ENCODE peak calls at places on chromosomes 5 and 9, in nine cellular contexts. One of them, this sample, is unnamed.

GRCh38 chr9:130185494-130186005 is 13.3 kb downstream of the NCS1 start:
- DNase-seq in hepatocyte: no peak
- DNase-seq in GM23338: no peak
- DNase-seq in HCT116: no peak
- DNase-seq in neural progenitor cell: peak; percentile 71
- DNase-seq in GM23248: no peak
- DNase-seq in OCI-LY7: no peak
- DNase-seq in MM.1S: no peak
- DNase-seq in SK-N-SH: no peak
- DNase-seq in this sample: no peak

GRCh38 chr9:117722108-117722761 is 18.0 kb downstream of the TLR4 start:
- DNase-seq in hepatocyte: no peak
- DNase-seq in GM23338: peak; percentile 9
- DNase-seq in HCT116: no peak
- DNase-seq in neural progenitor cell: no peak
- DNase-seq in GM23248: no peak
- DNase-seq in OCI-LY7: no peak
- DNase-seq in MM.1S: peak; percentile 74
- DNase-seq in SK-N-SH: no peak
- DNase-seq in this sample: no peak

GRCh38 chr9:6628714-6629113 is 16.8 kb downstream of the GLDC start:
- DNase-seq in hepatocyte: peak; percentile 25
- DNase-seq in GM23338: no peak
- DNase-seq in HCT116: no peak
- DNase-seq in neural progenitor cell: no peak
- DNase-seq in GM23248: no peak
- DNase-seq in OCI-LY7: no peak
- DNase-seq in MM.1S: no peak
- DNase-seq in SK-N-SH: no peak
- DNase-seq in this sample: no peak

GRCh38 chr5:96067902-96068614 is 106.4 kb upstream of the ELL2 start:
- DNase-seq in hepatocyte: peak; percentile 72
- DNase-seq in GM23338: no peak
- DNase-seq in HCT116: peak; percentile 77
- DNase-seq in neural progenitor cell: no peak
- DNase-seq in GM23248: peak; percentile 89
- DNase-seq in OCI-LY7: no peak
- DNase-seq in MM.1S: no peak
- DNase-seq in SK-N-SH: no peak
- DNase-seq in this sample: peak; percentile 90

GRCh38 chr5:172872997-172873491 is 39.0 kb downstream of the ERGIC1 start:
- DNase-seq in hepatocyte: peak; percentile 45
- DNase-seq in GM23338: no peak
- DNase-seq in HCT116: no peak
- DNase-seq in neural progenitor cell: no peak
- DNase-seq in GM23248: peak; percentile 66
- DNase-seq in OCI-LY7: no peak
- DNase-seq in MM.1S: no peak
- DNase-seq in SK-N-SH: no peak
- DNase-seq in this sample: no peak

GRCh38 chr5:3392306-3392939 is 203.2 kb upstream of the IRX1 start:
- DNase-seq in hepatocyte: peak; percentile 58
- DNase-seq in GM23338: no peak
- DNase-seq in HCT116: no peak
- DNase-seq in neural progenitor cell: no peak
- DNase-seq in GM23248: no peak
- DNase-seq in OCI-LY7: no peak
- DNase-seq in MM.1S: no peak
- DNase-seq in SK-N-SH: peak; percentile 62
- DNase-seq in this sample: no peak

GRCh38 chr9:93307468-93308157 is 123.7 kb downstream of the WNK2 start:
- DNase-seq in hepatocyte: no peak
- DNase-seq in GM23338: no peak
- DNase-seq in HCT116: no peak
- DNase-seq in neural progenitor cell: no peak
- DNase-seq in GM23248: no peak
- DNase-seq in OCI-LY7: no peak
- DNase-seq in MM.1S: no peak
- DNase-seq in SK-N-SH: no peak
- DNase-seq in this sample: no peak

GRCh38 chr9:109014267-109015025 is 1.1 kb upstream of the CTNNAL1 start:
- DNase-seq in hepatocyte: peak; percentile 70
- DNase-seq in GM23338: peak; percentile 50
- DNase-seq in HCT116: no peak
- DNase-seq in neural progenitor cell: peak; percentile 25
- DNase-seq in GM23248: peak; percentile 73
- DNase-seq in OCI-LY7: no peak
- DNase-seq in MM.1S: no peak
- DNase-seq in SK-N-SH: no peak
- DNase-seq in this sample: no peak

GRCh38 chr9:93476924-93477323 is 23.5 kb upstream of the FAM120AOS start:
- DNase-seq in hepatocyte: no peak
- DNase-seq in GM23338: no peak
- DNase-seq in HCT116: no peak
- DNase-seq in neural progenitor cell: no peak
- DNase-seq in GM23248: no peak
- DNase-seq in OCI-LY7: no peak
- DNase-seq in MM.1S: no peak
- DNase-seq in SK-N-SH: no peak
- DNase-seq in this sample: no peak

GRCh38 chr5:958701-959571 is 49.7 kb upstream of the NKD2 start:
- DNase-seq in hepatocyte: no peak
- DNase-seq in GM23338: no peak
- DNase-seq in HCT116: peak; percentile 13
- DNase-seq in neural progenitor cell: no peak
- DNase-seq in GM23248: peak; percentile 73
- DNase-seq in OCI-LY7: no peak
- DNase-seq in MM.1S: no peak
- DNase-seq in SK-N-SH: peak; percentile 43
- DNase-seq in this sample: peak; percentile 87

DNA sequence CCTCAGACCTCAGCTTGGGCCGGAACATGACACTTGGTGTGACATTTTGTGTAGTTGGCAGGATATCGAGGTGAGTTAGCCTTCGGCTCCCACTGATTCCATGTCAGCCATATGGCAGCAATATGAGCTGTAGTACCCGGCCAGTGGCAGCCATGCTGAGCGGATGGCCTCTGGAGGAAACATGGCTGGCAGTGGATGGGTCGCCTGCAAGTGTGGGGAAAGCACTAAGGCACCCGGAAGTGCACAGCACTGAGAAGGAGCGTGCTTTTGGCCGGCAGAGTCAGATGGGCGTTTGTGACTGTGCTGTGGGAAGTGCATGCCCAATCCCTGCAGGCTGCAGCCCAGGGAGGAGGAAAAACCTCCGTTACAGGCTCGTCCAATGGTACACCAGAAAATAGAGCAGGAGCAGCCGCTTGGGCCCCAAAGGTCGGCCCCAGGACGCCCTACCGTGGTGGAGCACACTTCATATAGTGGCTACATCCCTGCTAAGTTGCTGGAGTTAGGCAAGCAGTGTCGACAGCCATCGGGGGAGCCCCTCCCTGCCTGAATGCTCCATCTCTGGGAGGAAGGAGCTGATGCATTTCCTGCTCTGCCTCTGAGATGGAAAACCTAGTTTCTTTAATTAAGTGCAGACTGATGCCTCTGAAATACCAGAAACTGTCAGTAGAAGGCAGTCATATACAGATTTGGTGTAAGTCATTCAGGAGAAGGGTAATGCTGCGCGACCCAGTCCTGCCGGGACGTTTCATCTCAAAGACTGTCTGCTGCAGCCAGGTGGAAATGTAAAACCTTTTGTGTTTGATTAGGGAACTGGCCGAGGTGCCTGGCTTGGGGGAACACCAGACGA is 2185.8 kb upstream of the ACO1 start:
- DNase-seq in hepatocyte: no peak
- DNase-seq in GM23338: peak; percentile 16
- DNase-seq in HCT116: no peak
- DNase-seq in neural progenitor cell: no peak
- DNase-seq in GM23248: no peak
- DNase-seq in OCI-LY7: no peak
- DNase-seq in MM.1S: no peak
- DNase-seq in SK-N-SH: no peak
- DNase-seq in this sample: no peak
- TF ChIP-seq EZH2phosphoT487 in hepatocyte: no peak
- TF ChIP-seq EZH2phosphoT487 in GM23338: no peak
- TF ChIP-seq EZH2phosphoT487 in HCT116: no peak
- TF ChIP-seq EZH2phosphoT487 in neural progenitor cell: no peak
- TF ChIP-seq EZH2phosphoT487 in GM23248: no peak
- TF ChIP-seq EZH2phosphoT487 in OCI-LY7: no peak
- TF ChIP-seq EZH2phosphoT487 in MM.1S: no peak
- TF ChIP-seq EZH2phosphoT487 in SK-N-SH: no peak
- TF ChIP-seq EZH2phosphoT487 in this sample: no peak

GRCh38 chr9:35114113-35114847 is 1.4 kb downstream of the ATOSB start:
- DNase-seq in hepatocyte: peak; percentile 94
- DNase-seq in GM23338: peak; percentile 98
- DNase-seq in HCT116: peak; percentile 51
- DNase-seq in neural progenitor cell: peak; percentile 98
- DNase-seq in GM23248: peak; percentile 98
- DNase-seq in OCI-LY7: peak; percentile 74
- DNase-seq in MM.1S: peak; percentile 83
- DNase-seq in SK-N-SH: peak; percentile 62
- DNase-seq in this sample: peak; percentile 66

GRCh38 chr9:35115680-35116538 is at the start of gene ATOSB:
- DNase-seq in hepatocyte: peak; percentile 98
- DNase-seq in GM23338: peak; percentile 99
- DNase-seq in HCT116: peak; percentile 93
- DNase-seq in neural progenitor cell: peak; percentile 100
- DNase-seq in GM23248: peak; percentile 97
- DNase-seq in OCI-LY7: peak; percentile 95
- DNase-seq in MM.1S: peak; percentile 98
- DNase-seq in SK-N-SH: peak; percentile 90
- DNase-seq in this sample: peak; percentile 89

GRCh38 chr9:35116898-35117551 is 1.4 kb upstream of the ATOSB start:
- DNase-seq in hepatocyte: peak; percentile 97
- DNase-seq in GM23338: peak; percentile 98
- DNase-seq in HCT116: peak; percentile 86
- DNase-seq in neural progenitor cell: peak; percentile 97
- DNase-seq in GM23248: peak; percentile 98
- DNase-seq in OCI-LY7: peak; percentile 92
- DNase-seq in MM.1S: peak; percentile 95
- DNase-seq in SK-N-SH: peak; percentile 81
- DNase-seq in this sample: peak; percentile 89

GRCh38 chr9:35116539-35116897 is 856 bp upstream of the ATOSB start:
- DNase-seq in hepatocyte: no peak
- DNase-seq in GM23338: no peak
- DNase-seq in HCT116: no peak
- DNase-seq in neural progenitor cell: no peak
- DNase-seq in GM23248: no peak
- DNase-seq in OCI-LY7: no peak
- DNase-seq in MM.1S: no peak
- DNase-seq in SK-N-SH: no peak
- DNase-seq in this sample: no peak

GRCh38 chr9:35114921-35115341 is 731 bp downstream of the ATOSB start:
- DNase-seq in hepatocyte: peak; percentile 64
- DNase-seq in GM23338: peak; percentile 40
- DNase-seq in HCT116: no peak
- DNase-seq in neural progenitor cell: peak; percentile 58
- DNase-seq in GM23248: peak; percentile 82
- DNase-seq in OCI-LY7: peak; percentile 68
- DNase-seq in MM.1S: peak; percentile 66
- DNase-seq in SK-N-SH: peak; percentile 38
- DNase-seq in this sample: peak; percentile 27
- TF ChIP-seq EZH2phosphoT487 in hepatocyte: no peak
- TF ChIP-seq EZH2phosphoT487 in GM23338: no peak
- TF ChIP-seq EZH2phosphoT487 in HCT116: no peak
- TF ChIP-seq EZH2phosphoT487 in neural progenitor cell: no peak
- TF ChIP-seq EZH2phosphoT487 in GM23248: no peak
- TF ChIP-seq EZH2phosphoT487 in OCI-LY7: no peak
- TF ChIP-seq EZH2phosphoT487 in MM.1S: no peak
- TF ChIP-seq EZH2phosphoT487 in SK-N-SH: no peak
- TF ChIP-seq EZH2phosphoT487 in this sample: no peak

GRCh38 chr9:136321561-136321960 is 5.8 kb upstream of the GPSM1 start:
- DNase-seq in hepatocyte: no peak
- DNase-seq in GM23338: no peak
- DNase-seq in HCT116: no peak
- DNase-seq in neural progenitor cell: no peak
- DNase-seq in GM23248: no peak
- DNase-seq in OCI-LY7: no peak
- DNase-seq in MM.1S: no peak
- DNase-seq in SK-N-SH: no peak
- DNase-seq in this sample: no peak

GRCh38 chr9:136324501-136325300 is 2.6 kb upstream of the GPSM1 start:
- DNase-seq in hepatocyte: no peak
- DNase-seq in GM23338: no peak
- DNase-seq in HCT116: no peak
- DNase-seq in neural progenitor cell: peak; percentile 61
- DNase-seq in GM23248: no peak
- DNase-seq in OCI-LY7: no peak
- DNase-seq in MM.1S: no peak
- DNase-seq in SK-N-SH: peak; percentile 71
- DNase-seq in this sample: no peak

GRCh38 chr9:136325354-136325753 is 2.0 kb upstream of the GPSM1 start:
- DNase-seq in hepatocyte: no peak
- DNase-seq in GM23338: no peak
- DNase-seq in HCT116: no peak
- DNase-seq in neural progenitor cell: no peak
- DNase-seq in GM23248: no peak
- DNase-seq in OCI-LY7: no peak
- DNase-seq in MM.1S: no peak
- DNase-seq in SK-N-SH: no peak
- DNase-seq in this sample: no peak

GRCh38 chr9:136322756-136323330 is 4.5 kb upstream of the GPSM1 start:
- DNase-seq in hepatocyte: no peak
- DNase-seq in GM23338: no peak
- DNase-seq in HCT116: no peak
- DNase-seq in neural progenitor cell: no peak
- DNase-seq in GM23248: no peak
- DNase-seq in OCI-LY7: no peak
- DNase-seq in MM.1S: no peak
- DNase-seq in SK-N-SH: no peak
- DNase-seq in this sample: no peak

GRCh38 chr9:136323420-136323819 is 3.9 kb upstream of the GPSM1 start:
- DNase-seq in hepatocyte: no peak
- DNase-seq in GM23338: no peak
- DNase-seq in HCT116: no peak
- DNase-seq in neural progenitor cell: no peak
- DNase-seq in GM23248: no peak
- DNase-seq in OCI-LY7: no peak
- DNase-seq in MM.1S: no peak
- DNase-seq in SK-N-SH: no peak
- DNase-seq in this sample: no peak
- TF ChIP-seq EZH2phosphoT487 in hepatocyte: no peak
- TF ChIP-seq EZH2phosphoT487 in GM23338: no peak
- TF ChIP-seq EZH2phosphoT487 in HCT116: no peak
- TF ChIP-seq EZH2phosphoT487 in neural progenitor cell: no peak
- TF ChIP-seq EZH2phosphoT487 in GM23248: no peak
- TF ChIP-seq EZH2phosphoT487 in OCI-LY7: no peak
- TF ChIP-seq EZH2phosphoT487 in MM.1S: no peak
- TF ChIP-seq EZH2phosphoT487 in SK-N-SH: no peak
- TF ChIP-seq EZH2phosphoT487 in this sample: no peak

DNA sequence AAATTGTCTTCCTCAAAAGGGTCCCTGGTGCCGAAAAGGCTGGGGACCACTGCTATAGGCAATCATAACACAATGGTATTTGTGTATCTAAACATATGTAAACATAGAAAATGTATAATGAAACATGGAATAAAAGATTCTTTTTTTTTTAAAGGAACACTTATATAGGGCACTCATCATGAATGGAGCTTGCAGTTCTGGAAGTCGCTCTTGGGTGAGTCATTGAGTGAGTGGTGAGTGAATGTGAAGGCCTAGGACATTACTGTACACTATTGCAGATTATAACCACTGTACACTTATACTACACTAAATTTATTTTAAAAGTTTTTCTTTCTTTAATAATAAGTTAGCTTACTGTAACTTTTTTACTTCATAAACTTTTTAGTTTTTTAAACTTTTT is 176.4 kb downstream of the ARRDC3 start:
- DNase-seq in hepatocyte: no peak
- DNase-seq in GM23338: no peak
- DNase-seq in HCT116: no peak
- DNase-seq in neural progenitor cell: no peak
- DNase-seq in GM23248: peak; percentile 88
- DNase-seq in OCI-LY7: no peak
- DNase-seq in MM.1S: no peak
- DNase-seq in SK-N-SH: no peak
- DNase-seq in this sample: peak; percentile 70
- TF ChIP-seq EZH2phosphoT487 in hepatocyte: no peak
- TF ChIP-seq EZH2phosphoT487 in GM23338: no peak
- TF ChIP-seq EZH2phosphoT487 in HCT116: no peak
- TF ChIP-seq EZH2phosphoT487 in neural progenitor cell: no peak
- TF ChIP-seq EZH2phosphoT487 in GM23248: no peak
- TF ChIP-seq EZH2phosphoT487 in OCI-LY7: no peak
- TF ChIP-seq EZH2phosphoT487 in MM.1S: no peak
- TF ChIP-seq EZH2phosphoT487 in SK-N-SH: no peak
- TF ChIP-seq EZH2phosphoT487 in this sample: no peak